ENCODE peak calls at places on chromosomes 2 and 18, in four cellular contexts. J is hepatocyte, O is SK-N-SH, C is HCT116. W is an unnamed sample.

GRCh38 chr2:44104855-44105271 is 63.8 kb upstream of the PPM1B start:
- DNase-seq in J (no peak), O (no peak), C (no peak), W (no peak)

GRCh38 chr18:41096504-41096903 is 858.5 kb upstream of the PIK3C3 start:
- DNase-seq in J (peak), O (peak), C (no peak), W (peak)

GRCh38 chr2:165584126-165584525 is 114.6 kb downstream of the CSRNP3 start:
- DNase-seq in J (peak), O (no peak), C (no peak), W (no peak)

GRCh38 chr18:56727399-56727798 is 76.2 kb downstream of the WDR7 start:
- DNase-seq in J (no peak), O (no peak), C (no peak), W (no peak)

GRCh38 chr2:37652199-37652640 is 19.2 kb downstream of the CDC42EP3 start:
- DNase-seq in J (no peak), O (no peak), C (peak), W (peak)

GRCh38 chr2:27185331-27186026 is 26.4 kb upstream of the ATRAID start:
- DNase-seq in J (peak), O (no peak), C (no peak), W (peak)

GRCh38 chr2:143551946-143552655 is 422.9 kb downstream of the ARHGAP15 start:
- DNase-seq in J (no peak), O (no peak), C (no peak), W (no peak)

GRCh38 chr2:46377287-46377605 is 80.0 kb downstream of the EPAS1 start:
- DNase-seq in J (no peak), O (peak), C (no peak), W (no peak)

GRCh38 chr18:715626-716025 is 3.2 kb upstream of the ENOSF1 start:
- DNase-seq in J (no peak), O (no peak), C (no peak), W (peak)

GRCh38 chr18:33184178-33184577 is 256.3 kb downstream of the CCDC178 start:
- DNase-seq in J (no peak), O (no peak), C (no peak), W (no peak)

DNA sequence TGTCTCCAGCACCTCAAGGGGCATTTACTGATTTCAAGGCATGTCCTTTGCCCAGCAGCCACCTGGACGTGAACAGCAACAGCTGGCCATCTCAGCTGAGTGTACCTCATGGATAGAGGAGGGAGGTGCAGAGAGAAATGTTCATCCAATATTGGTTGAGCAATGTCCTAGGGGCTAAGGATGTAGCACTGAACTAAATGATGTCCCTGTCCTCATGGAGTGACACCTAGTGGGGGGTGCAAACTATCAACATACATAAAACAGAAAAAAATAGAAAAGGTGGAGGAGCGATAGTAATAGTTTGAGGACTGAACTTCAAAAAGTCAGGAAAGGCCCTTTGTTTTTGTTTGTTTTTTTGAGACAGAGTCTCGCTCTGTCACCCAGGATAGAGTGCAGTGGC is 4.8 kb upstream of the UGGT1 start:
- DNase-seq in J (no peak), O (no peak), C (no peak), W (no peak)
- TF ChIP-seq EZH2phosphoT487 in J (no peak), O (no peak), C (no peak), W (no peak)

GRCh38 chr2:173171924-173172643 is 96.4 kb downstream of the MAP3K20 start:
- DNase-seq in J (no peak), O (no peak), C (no peak), W (no peak)

DNA sequence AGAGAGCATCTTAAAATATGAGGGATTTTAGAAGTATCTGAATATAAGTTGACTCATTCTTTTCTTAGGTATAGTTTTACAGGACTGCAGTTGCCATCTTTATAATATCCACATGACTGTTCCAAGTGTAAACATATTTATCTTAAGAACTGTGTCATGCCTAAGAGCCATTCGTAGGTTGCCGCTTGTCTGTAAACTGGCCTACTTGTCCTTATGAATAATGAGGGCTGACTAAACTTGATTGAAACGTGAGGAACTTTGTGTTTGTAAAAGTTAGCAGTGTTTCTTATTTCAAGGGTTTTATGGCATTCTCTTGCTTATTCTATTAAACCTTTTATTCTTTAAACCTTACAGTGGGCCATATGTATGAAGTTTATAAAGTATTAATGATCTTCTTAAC is 99.6 kb downstream of the MAP3K20 start:
- DNase-seq in J (peak), O (no peak), C (no peak), W (no peak)
- H3K4me2 ChIP-seq in J (no peak), O (no peak), C (no peak), W (no peak)

GRCh38 chr2:127016329-127016728 is 90.6 kb downstream of the BIN1 start:
- DNase-seq in J (no peak), O (no peak), C (no peak), W (no peak)

GRCh38 chr2:127015106-127015910 is 91.6 kb downstream of the BIN1 start:
- DNase-seq in J (no peak), O (no peak), C (no peak), W (peak)

GRCh38 chr2:127012868-127013267 is 94.1 kb downstream of the BIN1 start:
- DNase-seq in J (no peak), O (no peak), C (no peak), W (peak)

GRCh38 chr2:127014224-127014623 is 92.7 kb downstream of the BIN1 start:
- DNase-seq in J (no peak), O (no peak), C (no peak), W (no peak)

GRCh38 chr2:127014630-127015029 is 92.3 kb downstream of the BIN1 start:
- DNase-seq in J (peak), O (no peak), C (no peak), W (peak)
- TF ChIP-seq EZH2phosphoT487 in J (no peak), O (no peak), C (no peak), W (no peak)

GRCh38 chr2:138722316-138722715 is 57.9 kb downstream of the NXPH2 start:
- DNase-seq in J (no peak), O (no peak), C (no peak), W (peak)

GRCh38 chr2:138724296-138724695 is 55.9 kb downstream of the NXPH2 start:
- DNase-seq in J (no peak), O (no peak), C (no peak), W (no peak)

GRCh38 chr2:138726681-138727080 is 53.5 kb downstream of the NXPH2 start:
- DNase-seq in J (no peak), O (no peak), C (no peak), W (no peak)

GRCh38 chr2:138723588-138723987 is 56.6 kb downstream of the NXPH2 start:
- DNase-seq in J (no peak), O (no peak), C (no peak), W (no peak)

GRCh38 chr2:138724765-138725459 is 55.3 kb downstream of the NXPH2 start:
- DNase-seq in J (no peak), O (no peak), C (no peak), W (no peak)
- H3K4me2 ChIP-seq in J (peak), O (no peak), C (no peak), W (no peak)

DNA sequence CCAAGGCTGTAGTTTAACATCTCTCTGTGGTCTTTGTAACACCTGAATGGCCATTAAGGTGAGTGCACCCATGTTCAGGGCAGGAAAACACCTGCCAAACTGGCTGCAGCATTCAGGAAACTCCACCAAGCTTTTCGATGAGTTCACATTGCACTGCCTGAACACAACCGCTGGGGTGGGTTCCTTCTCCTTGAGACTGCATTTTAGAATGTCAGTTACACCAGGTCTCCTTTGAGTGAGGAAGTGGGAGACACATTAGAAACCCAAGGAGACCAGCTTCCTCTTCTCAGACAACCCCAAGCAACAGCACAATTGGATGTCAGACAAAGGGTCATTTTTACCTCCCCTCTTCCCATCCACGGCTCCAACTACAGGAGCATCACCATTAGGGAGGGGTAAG is 35.2 kb downstream of the CYRIA start:
- DNase-seq in J (no peak), O (no peak), C (no peak), W (no peak)
- TF ChIP-seq EZH2phosphoT487 in J (no peak), O (no peak), C (no peak), W (no peak)

DNA sequence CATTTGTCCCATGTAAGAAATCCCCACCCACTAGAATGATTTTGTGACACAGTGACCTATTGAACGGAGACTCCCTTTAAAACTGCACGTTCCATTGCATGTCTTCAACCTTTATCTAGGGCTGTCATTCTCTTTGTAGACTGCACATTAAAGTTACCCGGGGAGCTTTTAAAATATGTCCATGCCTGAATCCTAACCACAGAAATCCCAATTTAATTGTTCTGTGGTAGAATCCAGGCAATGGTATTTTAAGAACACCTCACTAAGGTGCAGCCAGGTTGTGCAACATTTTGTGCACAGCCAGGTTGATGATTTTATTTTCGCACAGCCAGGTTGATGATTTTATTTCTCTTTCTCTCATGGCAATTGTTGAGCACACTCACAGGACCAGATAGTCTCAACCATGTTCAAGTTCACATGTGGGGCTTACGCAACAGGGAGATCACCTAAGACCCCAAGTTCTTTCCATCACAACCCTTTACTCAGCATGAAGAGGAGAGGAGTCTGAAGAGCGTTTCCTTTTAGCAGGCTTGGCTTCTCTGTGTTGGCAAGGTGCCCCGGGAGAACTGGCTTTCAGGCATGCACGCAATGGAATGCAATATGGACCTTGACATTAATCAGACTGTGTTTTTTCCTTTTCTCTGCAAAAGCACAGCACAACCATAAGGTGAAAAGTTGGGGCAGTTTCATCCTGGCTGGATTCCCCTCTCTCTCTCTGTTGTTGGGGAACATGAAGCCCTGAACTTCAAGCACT is 467.3 kb upstream of the ETAA1 start:
- DNase-seq in J (peak), O (no peak), C (no peak), W (peak)
- H3K4me2 ChIP-seq in J (peak), O (peak), C (no peak), W (peak)

GRCh38 chr2:150339951-150340350 is 147.5 kb downstream of the RND3 start:
- DNase-seq in J (peak), O (peak), C (no peak), W (peak)
- TF ChIP-seq EZH2phosphoT487 in J (no peak), O (no peak), C (no peak), W (no peak)

DNA sequence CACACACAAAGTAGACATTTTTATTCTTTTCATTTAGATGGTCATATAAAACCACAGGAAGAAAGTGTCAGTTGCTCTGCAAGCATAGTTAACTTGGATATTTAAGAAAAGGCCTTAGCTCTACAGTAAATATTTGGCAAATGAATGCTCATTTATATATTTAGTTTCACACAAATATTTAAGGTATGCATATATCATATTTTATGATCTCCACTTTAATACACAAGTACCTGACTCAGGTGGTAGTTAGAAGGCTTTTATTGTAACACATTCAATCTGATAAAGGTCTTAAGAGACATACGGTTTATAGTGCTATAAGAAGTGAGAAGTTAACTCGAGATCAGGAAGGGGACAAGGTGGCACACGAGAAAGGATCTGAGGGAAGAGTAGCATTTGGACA is 363.1 kb downstream of the NBAS start:
- DNase-seq in J (no peak), O (no peak), C (no peak), W (no peak)
- H3K4me2 ChIP-seq in J (no peak), O (no peak), C (no peak), W (no peak)

W was measured in GM23248.